ENCODE peak calls at places on chromosomes 1 and 21, in five cellular contexts. T is K562, C is SK-N-SH, Y is HCT116, H is HepG2. S is an unnamed sample.

GRCh38 chr1:17539526-17540254 is at the start of gene ARHGEF10L:
- DNase-seq in T (no peak), C (peak; percentile 88), Y (no peak), H (no peak), S (no peak)

GRCh38 chr1:114458208-114458777 is 52.7 kb downstream of the TRIM33 start:
- DNase-seq in T (no peak), C (no peak), Y (no peak), H (peak; percentile 77), S (no peak)

GRCh38 chr1:84298336-84298687 is 3.2 kb upstream of the SAMD13 start:
- DNase-seq in T (peak; percentile 79), C (peak; percentile 88), Y (no peak), H (no peak), S (no peak)

GRCh38 chr1:32695098-32695904 is 7.3 kb downstream of the SYNC start:
- DNase-seq in T (peak; percentile 66), C (no peak), Y (no peak), H (peak; percentile 81), S (no peak)

GRCh38 chr1:42936309-42937078 is 22.2 kb downstream of the SLC2A1 start:
- DNase-seq in T (peak; percentile 96), C (no peak), Y (peak; percentile 75), H (no peak), S (no peak)

GRCh38 chr1:112058815-112059450 is 69.5 kb upstream of the KCND3 start:
- DNase-seq in T (peak; percentile 22), C (no peak), Y (no peak), H (peak; percentile 5), S (no peak)

GRCh38 chr21:33543505-33544129 is 779 bp downstream of the SON start:
- DNase-seq in T (no peak), C (no peak), Y (no peak), H (no peak), S (no peak)

GRCh38 chr1:64654519-64655341 is 90.1 kb upstream of the RAVER2 start:
- DNase-seq in T (no peak), C (no peak), Y (no peak), H (no peak), S (no peak)

GRCh38 chr21:31611445-31611844 is 48.0 kb upstream of the SOD1 start:
- DNase-seq in T (no peak), C (no peak), Y (no peak), H (no peak), S (no peak)

GRCh38 chr1:93537924-93538323 is 90.0 kb downstream of the FNBP1L start:
- DNase-seq in T (no peak), C (no peak), Y (no peak), H (no peak), S (no peak)

GRCh38 chr1:51570063-51570720 is 46.7 kb upstream of the OSBPL9 start:
- DNase-seq in T (no peak), C (no peak), Y (no peak), H (no peak), S (no peak)

GRCh38 chr1:29658688-29659087 is 422.4 kb downstream of the PTPRU start:
- DNase-seq in T (no peak), C (no peak), Y (no peak), H (no peak), S (no peak)

GRCh38 chr1:112688781-112689193 is 14.3 kb downstream of the MOV10 start:
- DNase-seq in T (no peak), C (peak; percentile 6), Y (no peak), H (no peak), S (no peak)

GRCh38 chr1:8676813-8677212 is 140.6 kb downstream of the RERE start:
- DNase-seq in T (no peak), C (no peak), Y (no peak), H (no peak), S (no peak)

GRCh38 chr21:35479529-35479928 is 430.4 kb upstream of the RUNX1 start:
- DNase-seq in T (no peak), C (no peak), Y (no peak), H (no peak), S (no peak)

GRCh38 chr1:218377143-218377660 is 32.1 kb downstream of the TGFB2 start:
- DNase-seq in T (peak; percentile 31), C (no peak), Y (peak; percentile 76), H (peak; percentile 77), S (no peak)

GRCh38 chr21:45514311-45515021 is 27.8 kb downstream of the SLC19A1 start:
- DNase-seq in T (no peak), C (no peak), Y (no peak), H (no peak), S (no peak)

GRCh38 chr1:201891451-201892045 is 2.9 kb downstream of the SHISA4 start:
- DNase-seq in T (no peak), C (no peak), Y (no peak), H (no peak), S (no peak)

GRCh38 chr1:168510595-168510918 is 33.2 kb downstream of the XCL2 start:
- DNase-seq in T (no peak), C (no peak), Y (no peak), H (no peak), S (no peak)

GRCh38 chr1:9655127-9655723 is 3.7 kb downstream of the PIK3CD start:
- DNase-seq in T (peak; percentile 54), C (no peak), Y (no peak), H (no peak), S (no peak)

GRCh38 chr1:201095581-201096531 is 16.4 kb downstream of the CACNA1S start:
- DNase-seq in T (no peak), C (no peak), Y (no peak), H (no peak), S (no peak)

GRCh38 chr1:109161836-109162606 is 48.1 kb downstream of the ELAPOR1 start:
- DNase-seq in T (no peak), C (no peak), Y (no peak), H (no peak), S (peak; percentile 58)

DNA sequence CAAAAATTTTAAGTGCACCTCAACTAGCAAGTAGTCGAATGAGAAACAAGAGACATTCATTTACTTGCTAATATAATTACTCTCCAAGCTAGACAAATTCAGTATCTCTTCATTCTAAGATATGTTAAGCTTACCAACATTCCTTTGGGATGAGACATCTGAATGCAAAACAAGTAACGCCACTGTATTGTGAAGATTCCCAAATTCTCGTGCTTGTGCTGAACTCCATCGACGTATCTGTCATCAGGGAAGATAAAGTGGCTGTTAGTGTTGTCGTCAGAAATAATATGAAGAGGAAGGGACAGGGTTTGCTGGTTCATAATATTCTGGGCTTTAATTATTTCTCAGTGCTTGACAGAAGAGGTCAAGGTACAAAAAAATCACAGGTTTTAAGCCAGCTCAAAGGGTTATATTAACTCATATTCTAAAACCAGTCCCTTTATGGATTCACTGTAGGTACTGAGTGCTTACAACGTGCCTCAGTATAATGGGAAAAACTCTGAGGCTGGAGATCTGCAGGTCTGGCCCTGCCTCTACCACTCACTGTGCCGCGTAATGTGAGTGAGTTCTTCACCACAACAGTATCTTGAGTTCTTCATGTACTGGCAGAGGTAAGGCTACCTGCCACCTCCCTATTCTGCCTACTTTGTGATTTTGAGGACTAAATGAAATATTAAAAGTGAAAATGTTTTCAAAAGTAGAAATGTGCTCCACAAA is 42.0 kb downstream of the PCSK9 start:
- DNase-seq in T (no peak), C (no peak), Y (no peak), H (no peak), S (no peak)
- TF ChIP-seq ZBTB33 in T (no peak), C (no peak), Y (no peak), H (no peak), S (no peak)

GRCh38 chr1:59485171-59485570 is 188.3 kb downstream of the FGGY start:
- DNase-seq in T (no peak), C (no peak), Y (no peak), H (no peak), S (no peak)

GRCh38 chr1:59484090-59484489 is 187.2 kb downstream of the FGGY start:
- DNase-seq in T (peak; percentile 13), C (no peak), Y (peak; percentile 41), H (no peak), S (no peak)

GRCh38 chr1:59486595-59486994 is 189.7 kb downstream of the FGGY start:
- DNase-seq in T (no peak), C (no peak), Y (no peak), H (no peak), S (no peak)

GRCh38 chr1:59485949-59486348 is 189.1 kb downstream of the FGGY start:
- DNase-seq in T (no peak), C (no peak), Y (no peak), H (no peak), S (no peak)

DNA sequence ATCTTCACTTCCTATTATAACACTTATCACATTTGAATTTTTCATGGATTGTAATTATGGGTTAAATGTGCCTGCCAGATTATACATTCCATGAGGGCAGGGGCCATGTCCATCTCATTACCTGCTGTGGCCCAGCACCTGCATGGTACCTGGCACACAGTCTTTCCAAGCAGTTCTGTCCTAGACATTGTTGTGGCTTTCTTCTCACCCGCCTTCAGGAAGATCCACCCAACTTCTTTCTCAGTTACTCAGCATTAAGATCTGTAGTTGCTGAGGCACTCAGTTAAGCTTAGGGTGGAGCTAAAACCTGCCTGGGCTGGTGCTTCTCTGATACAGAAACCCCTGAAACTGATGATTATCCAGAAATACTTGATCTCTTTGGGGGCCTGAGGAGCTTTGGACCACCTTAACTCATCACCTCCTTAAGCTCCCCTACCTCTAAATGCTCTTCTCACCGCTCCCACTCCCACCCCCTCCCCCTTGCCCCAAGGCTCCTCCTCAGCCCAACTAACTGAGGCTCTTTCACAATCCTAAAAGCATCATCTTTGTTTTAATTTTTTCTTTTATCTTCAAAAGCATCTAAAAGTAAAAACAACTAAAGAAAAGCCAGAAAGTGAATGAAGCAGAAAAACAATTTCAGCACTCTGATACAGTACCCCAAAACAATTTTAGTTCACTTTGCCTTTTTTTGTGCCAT is 190.6 kb downstream of the FGGY start:
- DNase-seq in T (no peak), C (no peak), Y (no peak), H (no peak), S (no peak)
- TF ChIP-seq ZBTB33 in T (no peak), C (no peak), Y (no peak), H (no peak), S (no peak)

GRCh38 chr1:106677721-106678120 is 378.8 kb upstream of the PRMT6 start:
- DNase-seq in T (no peak), C (no peak), Y (no peak), H (no peak), S (no peak)

GRCh38 chr1:106680922-106681321 is 375.6 kb upstream of the PRMT6 start:
- DNase-seq in T (no peak), C (no peak), Y (no peak), H (no peak), S (no peak)

GRCh38 chr1:106677181-106677580 is 379.3 kb upstream of the PRMT6 start:
- DNase-seq in T (no peak), C (no peak), Y (no peak), H (no peak), S (no peak)

GRCh38 chr1:106676021-106676420 is 380.5 kb upstream of the PRMT6 start:
- DNase-seq in T (no peak), C (no peak), Y (no peak), H (no peak), S (no peak)

GRCh38 chr1:106678661-106679060 is 377.8 kb upstream of the PRMT6 start:
- DNase-seq in T (no peak), C (no peak), Y (no peak), H (no peak), S (no peak)
- TF ChIP-seq ZBTB33 in T (no peak), C (no peak), Y (no peak), H (no peak), S (no peak)

DNA sequence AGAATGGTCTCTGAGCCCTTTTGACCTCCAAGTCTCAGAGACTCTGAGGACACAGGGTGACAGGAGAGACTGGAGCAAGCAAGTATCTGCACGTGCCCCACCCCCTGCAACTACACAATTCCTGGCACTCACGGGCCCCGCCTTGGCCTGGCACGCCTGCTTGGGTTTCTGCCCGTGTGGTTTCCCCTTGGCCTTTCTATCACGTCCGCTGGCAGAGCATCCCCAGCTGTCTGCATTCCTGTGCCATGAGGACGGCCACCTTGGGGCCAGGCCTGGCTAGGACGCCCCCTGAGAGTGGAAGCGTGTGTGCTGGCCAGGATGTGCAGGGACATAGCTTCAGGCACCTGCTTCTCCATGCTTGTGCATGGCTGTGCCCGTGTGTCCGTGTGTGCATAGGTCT is 14.3 kb upstream of the EDN2 start:
- DNase-seq in T (no peak), C (no peak), Y (no peak), H (no peak), S (no peak)
- TF ChIP-seq ZBTB33 in T (no peak), C (no peak), Y (no peak), H (no peak), S (no peak)

S was measured in GM12878.